ENCODE peak calls at places on chromosome 16, in four cellular contexts. N, U, X and O are unnamed samples.

GRCh38 chr16:51822471-51822870 is 671.4 kb upstream of the SALL1 start:
- DNase-seq in X (no peak), N (no peak), U (no peak), O (no peak)

GRCh38 chr16:10509534-10510025 is 70.8 kb downstream of the EMP2 start:
- DNase-seq in N (peak; percentile 78), X (peak; percentile 67), U (no peak), O (peak; percentile 89)

GRCh38 chr16:7182510-7183109 is 150.0 kb upstream of the RBFOX1 start:
- DNase-seq in N (no peak), U (no peak), X (no peak), O (no peak)

GRCh38 chr16:72094266-72094610 is 591 bp downstream of the DHX38 start:
- DNase-seq in U (no peak), N (no peak), X (peak; percentile 39), O (no peak)

GRCh38 chr16:73771676-73772075 is 524.9 kb upstream of the PSMD7 start:
- DNase-seq in U (no peak), N (no peak), X (no peak), O (no peak)

GRCh38 chr16:28292731-28293588 is 635 bp downstream of the SBK1 start:
- DNase-seq in U (no peak), N (no peak), X (peak; percentile 44), O (no peak)

GRCh38 chr16:49698416-49698815 is 157.5 kb downstream of the ZNF423 start:
- DNase-seq in N (no peak), X (no peak), U (no peak), O (no peak)

GRCh38 chr16:27270389-27270788 is 1.8 kb upstream of the NSMCE1 start:
- DNase-seq in X (no peak), N (no peak), U (no peak), O (no peak)

GRCh38 chr16:77422196-77422784 is 12.5 kb downstream of the ADAMTS18 start:
- DNase-seq in N (no peak), X (no peak), U (no peak), O (no peak)

GRCh38 chr16:57061084-57061905 is 31.1 kb upstream of the CPNE2 start:
- DNase-seq in N (peak; percentile 68), X (no peak), U (no peak), O (peak; percentile 88)

GRCh38 chr16:28264656-28265055 is 27.7 kb upstream of the SBK1 start:
- DNase-seq in N (no peak), X (no peak), U (no peak), O (peak; percentile 23)

GRCh38 chr16:3038256-3038655 is 1.5 kb upstream of the BICDL2 start:
- DNase-seq in X (peak; percentile 18), N (peak; percentile 76), U (no peak), O (no peak)

GRCh38 chr16:3095869-3096268 is 3.2 kb downstream of the ZSCAN10 start:
- DNase-seq in U (no peak), X (peak; percentile 65), N (peak; percentile 82), O (no peak)

GRCh38 chr16:2912330-2913199 is 834 bp downstream of the FLYWCH1 start:
- DNase-seq in N (peak; percentile 65), U (no peak), X (no peak), O (no peak)

GRCh38 chr16:8878523-8878911 is 3.6 kb upstream of the LITAFD start:
- DNase-seq in U (no peak), X (no peak), N (no peak), O (peak; percentile 68)

GRCh38 chr16:27625050-27625697 is 75.2 kb downstream of the KATNIP start:
- DNase-seq in N (peak; percentile 50), X (no peak), U (no peak), O (peak; percentile 35)

GRCh38 chr16:50467943-50468748 is 80.0 kb upstream of the NKD1 start:
- DNase-seq in N (peak; percentile 44), U (no peak), X (no peak), O (no peak)

DNA sequence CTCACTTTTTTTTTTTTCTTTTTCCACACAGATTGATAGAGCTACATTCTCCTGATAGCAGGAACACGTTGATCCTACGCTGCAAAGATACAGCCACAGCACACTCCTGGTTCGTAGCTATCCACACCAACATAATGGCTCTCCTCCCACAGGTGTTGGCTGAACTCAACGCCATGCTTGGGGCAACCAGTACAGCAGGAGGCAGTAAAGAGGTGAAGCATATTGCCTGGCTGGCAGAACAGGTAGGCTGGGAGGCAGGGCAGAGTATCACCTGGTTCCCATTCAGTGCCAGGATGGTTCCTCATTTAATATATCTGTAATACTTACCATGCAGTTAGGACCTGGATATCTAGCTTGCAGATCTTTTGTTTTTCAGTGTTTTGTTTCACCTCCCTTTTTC is 51.1 kb upstream of the VPS4A start:
- DNase-seq in N (no peak), X (no peak), U (no peak), O (no peak)
- TF ChIP-seq CTCF in N (no peak), X (no peak), U (no peak), O (no peak)

GRCh38 chr16:4803479-4804243 is 1.2 kb upstream of the ROGDI start:
- DNase-seq in N (no peak), U (no peak), X (no peak), O (peak; percentile 2)
- H3K4me3 ChIP-seq in N (peak overlapping the region; percentile 88), U (no peak overlapping the region), X (no peak overlapping the region), O (no peak overlapping the region)

GRCh38 chr16:47460755-47461597 is at the start of the genes ITFG1 and PHKB:
- DNase-seq in U (peak; percentile 61), X (peak; percentile 97), N (peak; percentile 97), O (peak; percentile 96)
- TF ChIP-seq CTCF in U (no peak), X (no peak), N (peak; percentile 33), O (no peak)

GRCh38 chr16:65343556-65343955 is 221.7 kb upstream of the CDH11 start:
- DNase-seq in U (no peak), X (no peak), N (no peak), O (no peak)
- H3K4me3 ChIP-seq in U (no peak overlapping the region), X (no peak overlapping the region), N (no peak overlapping the region), O (no peak overlapping the region)

DNA sequence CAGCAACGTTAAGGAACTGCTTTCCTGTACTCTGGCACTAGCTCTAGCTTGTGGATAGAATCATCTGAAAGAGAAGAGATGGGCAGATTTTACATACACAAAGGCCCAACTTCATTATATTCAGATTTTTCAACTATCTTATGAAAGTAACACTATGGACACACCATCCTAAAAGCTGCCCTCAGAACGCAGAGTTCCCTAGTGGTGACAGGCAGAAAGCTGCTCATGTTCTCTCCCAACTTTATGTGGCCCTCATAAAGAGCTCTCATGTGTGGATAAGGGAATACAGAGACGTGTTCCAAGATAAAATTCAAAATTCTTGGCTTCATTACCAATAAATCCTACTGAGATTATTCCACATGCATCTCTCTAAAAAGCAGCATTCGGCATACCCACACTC is 1.5 kb downstream of the CFAP20 start:
- DNase-seq in N (peak; percentile 29), U (no peak), X (no peak), O (no peak)
- TF ChIP-seq CTCF in N (no peak), U (no peak), X (no peak), O (peak; percentile 29)

GRCh38 chr16:81616321-81617020 is 162.6 kb upstream of the PLCG2 start:
- DNase-seq in U (peak; percentile 16), N (peak; percentile 90), X (peak; percentile 87), O (peak; percentile 77)
- H3K4me3 ChIP-seq in U (no peak overlapping the region), N (no peak overlapping the region), X (peak overlapping the region; percentile 35), O (no peak overlapping the region)

GRCh38 chr16:86700396-86700945 is 122.1 kb downstream of the FOXL1 start:
- DNase-seq in N (no peak), X (no peak), U (no peak), O (no peak)
- TF ChIP-seq CTCF in N (no peak), X (no peak), U (no peak), O (no peak)

DNA sequence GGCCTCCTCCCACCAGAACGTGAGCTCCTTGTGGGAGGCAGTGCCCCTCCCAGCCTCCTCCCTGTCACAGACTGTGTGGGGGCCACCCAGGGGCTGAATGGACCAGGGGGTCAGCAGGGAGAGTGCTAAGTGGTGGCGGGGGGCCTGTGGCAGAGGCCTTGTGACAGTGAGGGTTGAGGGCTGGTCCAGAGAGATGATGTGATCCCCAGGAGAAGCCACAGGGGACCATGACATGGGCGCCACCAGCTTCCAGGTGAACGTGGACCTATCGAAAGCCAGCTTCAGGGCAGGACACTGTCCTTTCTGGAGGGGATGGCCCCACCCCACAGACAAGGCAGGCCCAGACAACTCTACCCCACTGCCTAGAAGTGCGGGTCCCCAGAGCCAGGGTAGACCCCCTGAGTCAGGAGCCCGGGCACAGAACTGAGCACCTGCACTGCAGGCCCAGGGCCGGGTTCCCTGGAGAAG is 3.1 kb downstream of the SPSB3 start:
- DNase-seq in N (no peak), X (no peak), U (no peak), O (no peak)
- H3K4me3 ChIP-seq in N (no peak overlapping the region), X (no peak overlapping the region), U (no peak overlapping the region), O (no peak overlapping the region)